ENCODE peak calls at places on chromosomes 13 and 19, in four cellular contexts. M is HepG2, X is H1, U is GM12878. J is an unnamed sample.

GRCh38 chr13:20188649-20189553 is 3.8 kb downstream of the GJB2 start:
- DNase-seq in M (no peak), U (no peak), X (peak), J (no peak)

GRCh38 chr19:4477034-4477801 is 5.1 kb downstream of the HDGFL2 start:
- DNase-seq in U (no peak), M (no peak), X (no peak), J (no peak)

GRCh38 chr13:30580852-30581502 is 36.7 kb upstream of the USPL1 start:
- DNase-seq in X (no peak), U (no peak), M (no peak), J (no peak)

GRCh38 chr13:62122434-62122833 is 706.8 kb upstream of the PCDH20 start:
- DNase-seq in M (no peak), U (no peak), X (no peak), J (no peak)

GRCh38 chr19:21749090-21749489 is 18.3 kb downstream of the ZNF100 start:
- DNase-seq in M (no peak), X (no peak), U (no peak), J (no peak)

GRCh38 chr13:29564828-29565227 is 30.7 kb downstream of the SLC7A1 start:
- DNase-seq in M (no peak), U (no peak), X (no peak), J (no peak)

GRCh38 chr13:44734204-44734707 is 158.1 kb upstream of the TSC22D1 start:
- DNase-seq in U (no peak), M (no peak), X (no peak), J (no peak)

GRCh38 chr13:88643233-88643632 is 972.1 kb downstream of the SLITRK5 start:
- DNase-seq in X (no peak), U (no peak), M (no peak), J (no peak)

GRCh38 chr19:13579388-13580060 is 73.2 kb upstream of the CACNA1A start:
- DNase-seq in M (no peak), U (no peak), X (no peak), J (no peak)

GRCh38 chr19:7942981-7943443 is 454 bp downstream of the TIMM44 start:
- DNase-seq in X (no peak), M (peak), U (no peak), J (no peak)

GRCh38 chr13:26300140-26300539 is 46.2 kb downstream of the CDK8 start:
- DNase-seq in X (no peak), U (no peak), M (no peak), J (no peak)

GRCh38 chr13:40292108-40292507 is 374.3 kb downstream of the FOXO1 start:
- DNase-seq in M (no peak), U (no peak), X (no peak), J (no peak)

GRCh38 chr13:27264181-27264580 is 6.4 kb upstream of the RASL11A start:
- DNase-seq in U (no peak), M (no peak), X (no peak), J (no peak)

GRCh38 chr19:45068041-45068440 is 8.2 kb downstream of the ZNF296 start:
- DNase-seq in U (no peak), X (no peak), M (no peak), J (no peak)

GRCh38 chr13:98445340-98446233 is 131.3 kb downstream of the STK24 start:
- DNase-seq in M (peak), X (peak), U (peak), J (peak)

GRCh38 chr13:94480672-94481145 is 1.2 kb upstream of the DCT start:
- DNase-seq in X (no peak), U (no peak), M (no peak), J (no peak)

GRCh38 chr13:62544928-62545327 is 1129.3 kb upstream of the PCDH20 start:
- DNase-seq in X (no peak), U (no peak), M (no peak), J (no peak)

GRCh38 chr13:24043590-24044350 is 116.8 kb upstream of the SPATA13 start:
- DNase-seq in X (no peak), U (no peak), M (no peak), J (no peak)

GRCh38 chr19:11050323-11051114 is 38.7 kb upstream of the LDLR start:
- DNase-seq in X (no peak), U (no peak), M (no peak), J (no peak)

GRCh38 chr13:23427342-23428182 is 5.9 kb downstream of the SACS start:
- DNase-seq in M (peak), X (peak), U (no peak), J (no peak)

GRCh38 chr13:110916671-110917142 is 1.8 kb upstream of the ANKRD10 start:
- DNase-seq in X (no peak), M (no peak), U (no peak), J (no peak)

GRCh38 chr19:13633109-13633508 is 126.8 kb upstream of the CACNA1A start:
- DNase-seq in U (no peak), M (peak), X (no peak), J (peak)

GRCh38 chr19:31838163-31838798 is 489.0 kb upstream of the TSHZ3 start:
- DNase-seq in U (no peak), X (no peak), M (no peak), J (no peak)

DNA sequence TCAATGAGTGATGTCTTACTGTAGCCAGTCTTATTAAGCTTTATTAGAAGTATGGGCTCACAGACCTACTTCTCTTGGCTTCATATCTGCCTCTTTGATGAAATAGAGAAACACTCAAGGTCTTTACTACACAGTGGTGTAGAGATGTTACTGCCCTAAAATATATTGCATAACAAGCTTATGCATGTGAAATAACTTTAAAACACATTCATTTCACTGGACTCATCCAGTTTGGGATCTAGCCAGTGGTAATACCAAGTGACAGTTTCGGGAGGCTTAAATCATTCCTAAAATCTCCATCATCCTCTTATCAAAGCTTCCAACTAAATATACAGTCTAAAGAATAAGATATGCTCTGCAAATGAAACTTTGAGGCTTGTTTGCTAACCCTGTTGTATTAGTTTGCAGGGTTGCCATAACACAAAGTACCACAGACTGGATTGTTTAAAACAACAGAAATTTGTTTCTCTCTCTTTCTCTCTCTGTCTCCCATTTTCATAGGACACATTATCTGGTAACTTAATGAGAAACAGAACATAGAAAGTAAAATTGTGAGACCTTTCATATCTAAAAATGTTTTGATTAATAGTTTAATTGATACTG is 52.8 kb downstream of the THSD1 start:
- DNase-seq in M (no peak), U (no peak), X (no peak), J (no peak)
- TF ChIP-seq SP1 in M (no peak), U (no peak), X (no peak), J (no peak)

GRCh38 chr13:112055032-112055416 is 11.9 kb upstream of the SOX1 start:
- DNase-seq in X (no peak), M (no peak), U (no peak), J (no peak)

GRCh38 chr13:112054616-112055015 is 12.3 kb upstream of the SOX1 start:
- DNase-seq in X (peak), M (no peak), U (no peak), J (no peak)

GRCh38 chr13:112056739-112057433 is 10.1 kb upstream of the SOX1 start:
- DNase-seq in U (no peak), M (no peak), X (peak), J (peak)

GRCh38 chr13:112056284-112056727 is 10.6 kb upstream of the SOX1 start:
- DNase-seq in M (no peak), U (no peak), X (peak), J (peak)

DNA sequence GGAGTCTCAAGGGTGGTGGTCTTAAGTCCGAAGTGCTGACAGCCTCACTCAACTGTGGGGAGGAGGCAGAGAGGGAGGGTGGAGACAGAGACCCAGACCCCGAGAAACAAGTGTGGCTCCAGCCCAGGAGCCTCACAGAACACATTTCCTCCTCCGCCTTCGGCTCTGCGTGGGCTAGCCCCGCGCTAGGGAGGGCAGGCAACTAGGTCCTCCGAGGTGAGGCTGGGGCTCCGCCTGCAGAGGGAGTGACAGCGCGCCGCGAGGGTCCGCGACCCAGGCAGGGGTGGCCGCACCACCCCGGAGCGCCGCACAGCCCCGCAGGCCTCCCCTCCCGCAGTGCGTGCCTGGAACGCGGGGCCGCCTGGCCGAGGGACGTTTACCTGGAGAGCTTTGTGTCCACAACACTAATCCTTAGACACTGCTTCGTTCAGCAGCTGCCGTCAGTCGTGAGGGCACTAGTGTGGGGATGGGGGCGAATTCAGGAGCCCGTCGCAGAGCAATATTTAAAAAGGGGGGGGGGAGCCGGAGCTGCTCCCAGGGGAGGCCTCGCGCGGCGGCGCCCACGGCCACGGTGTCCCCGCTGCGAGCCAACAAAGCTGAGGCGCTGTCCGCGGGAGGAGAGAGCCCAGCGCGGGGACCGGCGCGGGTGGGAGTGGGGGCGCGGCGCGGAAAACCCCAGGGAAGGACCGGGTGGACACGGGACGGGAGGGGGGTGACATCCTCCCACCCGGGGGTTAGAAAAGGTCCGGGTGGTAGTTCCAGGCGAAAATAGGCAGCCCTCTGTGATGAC is 11.3 kb upstream of the SOX1 start:
- DNase-seq in X (no peak), M (no peak), U (no peak), J (peak)
- TF ChIP-seq SUZ12 in X (peak), M (no peak), U (no peak), J (no peak)

GRCh38 chr19:54312011-54312410 is 955 bp downstream of the LILRA5 start:
- DNase-seq in X (no peak), M (no peak), U (no peak), J (no peak)

GRCh38 chr19:54312436-54313362 is at the start of gene LILRA5:
- DNase-seq in M (no peak), X (no peak), U (no peak), J (no peak)

GRCh38 chr19:54309811-54310210 is 3.2 kb downstream of the LILRA5 start:
- DNase-seq in M (no peak), U (no peak), X (no peak), J (no peak)

GRCh38 chr19:54311486-54311885 is 1.5 kb downstream of the LILRA5 start:
- DNase-seq in M (no peak), X (no peak), U (no peak), J (no peak)

DNA sequence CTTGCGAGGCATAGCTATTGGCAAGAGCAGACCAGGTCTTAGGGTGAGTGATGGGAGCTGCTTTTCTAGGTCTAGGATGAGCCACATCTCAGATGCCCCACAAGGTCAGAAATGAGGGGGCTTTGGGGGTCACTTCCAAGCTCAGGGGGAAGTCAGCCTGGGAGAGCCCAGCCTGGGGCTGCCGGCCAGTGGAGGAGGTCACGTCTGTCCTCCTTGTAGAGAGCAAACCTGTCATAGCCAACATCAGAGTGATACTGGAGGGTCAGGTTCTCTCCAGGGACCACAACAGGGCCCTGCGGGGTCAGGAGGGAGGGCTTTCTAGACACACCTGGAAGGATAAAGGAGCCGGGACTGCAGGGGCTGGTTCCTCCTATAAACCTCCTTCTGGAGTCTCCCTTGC is 2.4 kb downstream of the LILRA5 start:
- DNase-seq in X (no peak), M (no peak), U (no peak), J (no peak)
- TF ChIP-seq SP1 in X (no peak), M (no peak), U (no peak), J (no peak)

DNA sequence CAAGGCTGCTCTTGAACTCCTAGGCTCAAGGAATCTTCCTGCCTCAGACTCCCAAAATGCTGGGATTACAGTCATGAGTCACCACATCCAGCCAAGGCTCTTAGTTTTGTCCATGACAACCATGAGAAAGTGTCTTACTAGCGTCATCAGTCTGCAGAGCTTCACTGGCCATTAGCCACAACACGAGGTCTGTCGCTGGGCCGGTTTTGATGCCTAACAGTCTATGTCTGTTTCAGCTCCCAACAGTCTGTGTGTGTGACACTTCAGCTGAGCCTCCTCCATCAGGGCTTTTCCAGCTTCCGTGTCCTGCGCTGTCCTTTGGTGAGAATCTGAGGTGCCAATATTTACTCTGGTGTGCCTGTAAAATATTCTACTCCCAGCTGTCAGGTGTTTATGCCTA is 47.6 kb downstream of the CEP89 start:
- DNase-seq in U (no peak), X (no peak), M (no peak), J (no peak)
- TF ChIP-seq SUZ12 in U (no peak), X (no peak), M (no peak), J (no peak)

GRCh38 chr13:100552755-100553154 is 35.8 kb downstream of the GGACT start:
- DNase-seq in X (no peak), U (no peak), M (no peak), J (no peak)

GRCh38 chr13:100546713-100547405 is 41.7 kb downstream of the GGACT start:
- DNase-seq in X (peak), M (no peak), U (no peak), J (no peak)

GRCh38 chr13:100549316-100549715 is 39.3 kb downstream of the GGACT start:
- DNase-seq in M (no peak), X (peak), U (no peak), J (no peak)

GRCh38 chr13:100547805-100548204 is 40.8 kb downstream of the GGACT start:
- DNase-seq in U (no peak), M (no peak), X (peak), J (no peak)

GRCh38 chr13:100550433-100550832 is 38.2 kb downstream of the GGACT start:
- DNase-seq in X (peak), M (no peak), U (no peak), J (peak)
- TF ChIP-seq SP1 in X (no peak), M (no peak), U (no peak), J (no peak)

GRCh38 chr19:604355-604754 is 14.7 kb downstream of the HCN2 start:
- DNase-seq in U (no peak), M (no peak), X (no peak), J (peak)
- TF ChIP-seq SUZ12 in U (no peak), M (no peak), X (no peak), J (no peak)

GRCh38 chr19:41014643-41015042 is 23.6 kb downstream of the CYP2B6 start:
- DNase-seq in X (no peak), U (no peak), M (no peak), J (no peak)

GRCh38 chr19:41023193-41023592 is 32.1 kb downstream of the CYP2B6 start:
- DNase-seq in U (no peak), M (no peak), X (no peak), J (no peak)

GRCh38 chr19:41018736-41019290 is 27.7 kb downstream of the CYP2B6 start:
- DNase-seq in U (no peak), M (no peak), X (no peak), J (no peak)

GRCh38 chr19:41016488-41017071 is 25.5 kb downstream of the CYP2B6 start:
- DNase-seq in U (no peak), M (no peak), X (no peak), J (no peak)

GRCh38 chr19:41019346-41019745 is 28.3 kb downstream of the CYP2B6 start:
- DNase-seq in M (no peak), U (no peak), X (no peak), J (no peak)
- TF ChIP-seq SP1 in M (no peak), U (no peak), X (no peak), J (no peak)

GRCh38 chr19:3453840-3454239 is 26.5 kb downstream of the SMIM24 start:
- DNase-seq in X (no peak), M (no peak), U (no peak), J (no peak)

GRCh38 chr19:3454656-3455392 is 25.5 kb downstream of the SMIM24 start:
- DNase-seq in U (no peak), X (no peak), M (no peak), J (no peak)

GRCh38 chr19:3450796-3451411 is 29.4 kb downstream of the SMIM24 start:
- DNase-seq in M (peak), X (no peak), U (no peak), J (no peak)

GRCh38 chr19:3451451-3451866 is 28.9 kb downstream of the SMIM24 start:
- DNase-seq in X (no peak), U (no peak), M (no peak), J (no peak)

DNA sequence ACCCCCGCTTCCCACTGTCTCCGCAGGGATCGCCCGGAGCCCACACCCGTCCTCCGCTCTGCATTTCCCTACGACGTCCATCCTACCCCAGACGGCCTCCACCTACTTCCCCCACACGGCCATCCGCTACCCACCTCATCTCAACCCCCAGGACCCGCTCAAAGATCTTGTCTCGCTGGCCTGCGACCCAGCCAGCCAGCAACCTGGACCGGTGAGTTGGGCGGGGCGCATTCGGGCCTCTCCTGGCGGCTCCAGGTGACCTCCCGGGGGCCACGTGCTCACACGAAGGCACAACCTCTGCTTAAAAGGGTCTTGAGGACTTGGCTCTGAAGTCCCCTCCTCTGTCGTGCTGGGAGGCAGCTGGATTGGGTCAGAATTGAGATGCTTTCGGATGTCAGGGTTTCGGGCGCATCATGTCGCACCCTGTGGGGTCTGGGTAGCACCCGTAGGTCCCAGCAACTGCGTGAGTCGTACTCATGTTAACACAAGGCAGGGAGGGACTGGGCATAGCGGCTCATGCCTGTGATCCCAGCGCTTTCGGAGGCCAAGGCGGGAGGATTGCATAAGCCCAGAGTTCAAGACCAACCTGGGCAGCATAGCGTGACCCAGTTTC is 27.8 kb downstream of the SMIM24 start:
- DNase-seq in U (no peak), M (no peak), X (no peak), J (no peak)
- TF ChIP-seq SUZ12 in U (no peak), M (no peak), X (no peak), J (no peak)

J was measured in HEK293T.